ENCODE peak calls at places on chromosome 6, in eight cellular contexts. E, G, S, U, X, B, P and W are unnamed samples.
A peak's percentile ranks its signal among the peaks of the same experiment; 100 is the strongest.

GRCh38 chr6:113598786-113599185 is 258.4 kb upstream of the MARCKS start:
- DNase-seq in P (no peak), G (no peak), X (no peak), E (no peak), B (no peak), S (no peak), U (no peak), W (no peak)

GRCh38 chr6:24836116-24836515 is 37.4 kb upstream of the ARMH2 start:
- DNase-seq in B (no peak), X (no peak), G (no peak), U (no peak), E (no peak), S (no peak), P (peak; percentile 22), W (peak; percentile 83)

GRCh38 chr6:38508894-38509293 is 130.8 kb downstream of the BTBD9 start:
- DNase-seq in B (no peak), P (peak; percentile 31), S (peak; percentile 86), U (no peak), X (no peak), G (no peak), E (no peak), W (no peak)

GRCh38 chr6:117265425-117266266 is at the start of gene VGLL2:
- DNase-seq in G (no peak), X (peak; percentile 50), S (no peak), P (peak; percentile 62), E (no peak), U (no peak), B (no peak), W (no peak)

GRCh38 chr6:20800229-20800628 is 266.0 kb downstream of the CDKAL1 start:
- DNase-seq in X (no peak), P (no peak), S (no peak), U (no peak), B (no peak), E (no peak), G (no peak), W (no peak)

GRCh38 chr6:83927470-83927869 is 68.0 kb downstream of the CYB5R4 start:
- DNase-seq in G (no peak), X (no peak), S (no peak), U (no peak), B (no peak), E (no peak), P (peak; percentile 2), W (no peak)

GRCh38 chr6:12233693-12234551 is 56.2 kb upstream of the EDN1 start:
- DNase-seq in G (peak; percentile 43), E (peak; percentile 69), S (peak; percentile 90), P (peak; percentile 81), U (peak; percentile 47), X (peak; percentile 61), B (peak; percentile 56), W (peak; percentile 80)

GRCh38 chr6:53866231-53866630 is 71.4 kb downstream of the LRRC1 start:
- DNase-seq in G (no peak), P (peak; percentile 9), S (no peak), B (no peak), X (no peak), U (no peak), E (no peak), W (peak; percentile 20)

GRCh38 chr6:1164600-1164999 is 147.3 kb upstream of the FOXQ1 start:
- DNase-seq in G (no peak), X (peak; percentile 17), E (no peak), B (no peak), S (no peak), U (no peak), P (no peak), W (no peak)

GRCh38 chr6:132669690-132670291 is 10.8 kb upstream of the TAAR1 start:
- DNase-seq in G (no peak), P (peak; percentile 75), X (peak; percentile 11), U (peak; percentile 24), S (peak; percentile 64), B (no peak), E (peak; percentile 80), W (peak; percentile 22)

GRCh38 chr6:113879186-113880096 is 22.3 kb downstream of the MARCKS start:
- DNase-seq in S (peak; percentile 76), G (no peak), U (no peak), B (peak; percentile 54), E (peak; percentile 24), X (peak; percentile 63), P (peak; percentile 85), W (peak; percentile 65)

GRCh38 chr6:49543087-49543858 is 7.2 kb upstream of the C6orf141 start:
- DNase-seq in U (no peak), B (no peak), X (no peak), G (no peak), P (no peak), S (peak; percentile 37), E (no peak), W (no peak)

GRCh38 chr6:166512567-166512966 is 73.9 kb downstream of the RAMACL start:
- DNase-seq in E (peak; percentile 40), P (no peak), S (no peak), B (no peak), X (no peak), G (no peak), U (no peak), W (no peak)

GRCh38 chr6:72657391-72657790 is 35.5 kb downstream of the KCNQ5 start:
- DNase-seq in S (peak; percentile 59), B (no peak), P (no peak), E (no peak), G (no peak), U (no peak), X (no peak), W (no peak)

GRCh38 chr6:87376643-87377042 is 31.1 kb upstream of the CFAP206 start:
- DNase-seq in S (no peak), U (no peak), B (no peak), E (no peak), G (no peak), P (no peak), X (no peak), W (no peak)

GRCh38 chr6:125749864-125750691 is 646 bp downstream of the HEY2 start:
- DNase-seq in U (no peak), X (no peak), G (no peak), S (no peak), B (peak; percentile 43), P (no peak), E (peak; percentile 27), W (no peak)

GRCh38 chr6:125752773-125753172 is 3.3 kb downstream of the HEY2 start:
- DNase-seq in X (no peak), S (no peak), E (no peak), B (no peak), P (no peak), G (no peak), U (no peak), W (no peak)

GRCh38 chr6:125749112-125749863 is at the start of gene HEY2:
- DNase-seq in P (peak; percentile 96), X (peak; percentile 86), S (peak; percentile 69), B (peak; percentile 93), E (peak; percentile 92), G (peak; percentile 90), U (no peak), W (peak; percentile 56)

GRCh38 chr6:125751334-125751916 is 2.0 kb downstream of the HEY2 start:
- DNase-seq in U (no peak), G (no peak), E (no peak), P (no peak), X (no peak), B (no peak), S (no peak), W (no peak)

DNA sequence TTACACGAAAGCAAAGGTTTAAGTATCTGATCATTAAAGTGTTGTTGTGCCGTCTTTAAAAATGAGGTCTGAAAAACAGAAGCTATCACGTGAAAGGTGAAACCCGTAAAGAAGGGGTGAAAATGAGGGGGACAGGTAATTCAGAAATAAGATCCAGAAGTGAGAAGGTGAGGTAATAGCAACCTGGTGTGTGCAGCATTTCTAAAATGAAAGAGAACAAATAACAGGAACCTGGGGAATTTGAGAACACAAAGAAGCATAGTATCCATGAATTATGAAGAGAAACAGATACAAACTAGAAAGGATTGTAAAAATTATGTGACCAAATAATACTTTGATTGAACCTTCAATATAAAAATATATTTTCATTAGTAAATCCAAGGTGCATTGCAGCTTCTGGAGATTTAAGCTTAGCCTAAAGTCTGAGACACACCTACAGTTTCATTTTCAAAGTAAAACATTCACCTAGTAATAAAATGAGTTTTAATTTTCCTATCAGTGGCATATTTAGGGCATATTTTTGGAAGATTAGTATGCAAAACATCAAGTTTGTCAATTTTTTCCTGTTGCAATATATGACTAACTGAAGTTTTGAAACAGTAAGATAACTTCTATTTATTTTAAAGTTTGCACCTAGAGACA is 1.4 kb downstream of the HEY2 start:
- DNase-seq in E (no peak), U (no peak), X (no peak), S (no peak), G (no peak), B (no peak), P (no peak), W (no peak)
- H3K4me3 ChIP-seq in E (peak overlapping the region; percentile 73), U (no peak overlapping the region), X (no peak overlapping the region), S (no peak overlapping the region), G (no peak overlapping the region), B (peak overlapping the region; percentile 80), P (peak overlapping the region; percentile 84), W (peak overlapping the region; percentile 60)

DNA sequence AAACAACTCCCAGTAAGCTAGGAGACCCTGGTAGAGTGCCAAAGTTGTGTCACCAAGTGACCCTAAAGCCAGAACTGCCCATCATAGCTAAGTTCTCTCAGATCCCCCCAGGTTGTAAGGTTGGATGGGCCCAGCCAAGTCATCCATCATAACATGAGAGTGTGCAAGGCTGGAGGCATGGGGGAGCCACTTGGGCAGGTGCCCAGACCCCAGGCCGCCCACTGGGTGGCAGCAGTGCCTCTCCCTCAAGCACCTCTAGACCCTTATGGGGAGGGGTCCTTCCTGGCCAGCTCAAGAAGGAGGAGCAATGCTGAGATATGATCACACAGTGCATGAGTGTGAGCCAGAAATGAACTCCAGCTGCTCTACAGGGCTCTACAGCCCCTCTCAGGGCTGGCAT is 154.5 kb downstream of the MYLK4 start:
- DNase-seq in P (no peak), B (no peak), G (no peak), X (no peak), U (no peak), E (peak; percentile 11), S (no peak), W (no peak)
- TF ChIP-seq CTCF in P (peak; percentile 18), B (peak; percentile 20), G (no peak), X (no peak), U (peak; percentile 37), E (peak; percentile 69), S (peak; percentile 57), W (no peak)

DNA sequence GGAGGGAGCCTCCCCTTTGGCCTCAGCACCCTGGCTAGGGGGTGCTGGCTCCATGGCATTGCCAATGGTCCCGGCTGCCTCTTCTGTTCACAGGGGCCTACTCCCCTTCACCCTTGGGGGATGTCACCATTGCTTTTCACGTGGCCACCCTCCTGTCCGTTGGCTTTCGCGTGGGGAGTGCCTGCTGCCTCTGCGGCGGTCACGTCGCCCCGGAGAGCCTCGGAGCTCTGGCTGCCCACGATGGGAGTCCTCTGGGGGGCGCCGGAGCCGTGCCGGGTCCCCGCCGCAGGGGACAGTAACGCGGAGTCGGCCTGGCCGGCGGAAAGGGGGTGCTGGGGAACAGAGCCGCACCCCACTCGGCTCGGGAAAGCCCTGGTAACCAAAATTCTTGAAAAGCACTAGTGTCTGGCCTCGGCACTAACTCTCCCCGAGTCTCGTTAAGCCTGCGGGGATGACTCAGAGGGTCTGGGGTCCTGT is 661 bp upstream of the HEBP2 start:
- DNase-seq in X (no peak), U (no peak), G (peak; percentile 39), E (peak; percentile 36), S (no peak), P (peak; percentile 29), B (peak; percentile 45), W (no peak)
- H3K4me3 ChIP-seq in X (peak overlapping the region; percentile 72), U (peak overlapping the region; percentile 92), G (peak overlapping the region; percentile 77), E (peak overlapping the region; percentile 84), S (peak overlapping the region; percentile 95), P (peak overlapping the region; percentile 52), B (peak overlapping the region; percentile 79), W (peak overlapping the region; percentile 86)

DNA sequence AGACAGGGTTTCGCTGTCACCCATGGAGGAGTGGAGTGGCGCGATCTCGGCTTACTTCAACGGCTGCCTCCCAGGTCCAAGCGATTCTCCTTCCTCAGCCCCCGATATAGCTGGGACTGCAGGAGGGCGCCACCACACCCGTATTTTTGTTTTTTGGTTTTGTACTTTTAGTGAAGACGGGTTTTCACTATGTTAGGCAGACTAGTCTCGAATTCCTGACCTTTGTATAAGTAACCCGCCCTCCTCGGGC is 115.4 kb upstream of the BTN3A2 start:
- DNase-seq in E (no peak), X (no peak), S (no peak), B (peak; percentile 10), U (no peak), G (no peak), P (no peak), W (no peak)
- TF ChIP-seq CTCF in E (peak; percentile 24), X (no peak), S (no peak), B (no peak), U (no peak), G (no peak), P (no peak), W (no peak)